ENCODE peak calls at places on chromosomes 4 and X, in seven cellular contexts. T, W, G, D, Y, E and U are unnamed samples.

GRCh38 chr4:131584587-131584986 is 1564.5 kb upstream of the PCDH10 start:
- DNase-seq in W (no peak), G (no peak), Y (no peak), T (no peak), D (no peak), E (no peak), U (no peak)

GRCh38 chrX:129665916-129666644 is 11.3 kb upstream of the APLN start:
- DNase-seq in D (no peak), G (no peak), Y (peak), T (peak), W (peak), E (no peak), U (no peak)

GRCh38 chr4:80237992-80238391 is 28.5 kb upstream of the FGF5 start:
- DNase-seq in W (no peak), E (no peak), Y (no peak), D (no peak), G (no peak), T (peak), U (no peak)

GRCh38 chr4:93261207-93261606 is 567.3 kb upstream of the ATOH1 start:
- DNase-seq in D (no peak), W (no peak), T (no peak), G (no peak), E (no peak), Y (no peak), U (no peak)

GRCh38 chr4:109052699-109053656 is 249.5 kb downstream of the COL25A1 start:
- DNase-seq in E (no peak), Y (no peak), T (no peak), D (peak), W (no peak), G (no peak), U (no peak)

GRCh38 chr4:151865327-151865726 is 104.5 kb upstream of the GATB start:
- DNase-seq in T (no peak), W (no peak), D (no peak), G (no peak), E (peak), Y (no peak), U (peak)

GRCh38 chrX:53242310-53242709 is 17.3 kb upstream of the KDM5C start:
- DNase-seq in G (no peak), E (no peak), D (no peak), Y (no peak), T (no peak), W (no peak), U (no peak)

GRCh38 chr4:47074836-47075235 is 43.5 kb downstream of the GABRB1 start:
- DNase-seq in W (no peak), D (no peak), E (no peak), G (no peak), T (no peak), Y (no peak), U (no peak)

GRCh38 chr4:150305995-150306394 is 227.8 kb downstream of the DCLK2 start:
- DNase-seq in Y (no peak), T (peak), E (no peak), G (no peak), D (no peak), W (no peak), U (no peak)

GRCh38 chr4:95087657-95088455 is 330.1 kb downstream of the BMPR1B start:
- DNase-seq in W (no peak), Y (no peak), G (no peak), T (peak), E (peak), D (peak), U (no peak)

GRCh38 chr4:87633239-87633638 is 16.8 kb upstream of the DMP1 start:
- DNase-seq in E (peak), Y (no peak), G (no peak), W (no peak), D (peak), T (peak), U (no peak)

DNA sequence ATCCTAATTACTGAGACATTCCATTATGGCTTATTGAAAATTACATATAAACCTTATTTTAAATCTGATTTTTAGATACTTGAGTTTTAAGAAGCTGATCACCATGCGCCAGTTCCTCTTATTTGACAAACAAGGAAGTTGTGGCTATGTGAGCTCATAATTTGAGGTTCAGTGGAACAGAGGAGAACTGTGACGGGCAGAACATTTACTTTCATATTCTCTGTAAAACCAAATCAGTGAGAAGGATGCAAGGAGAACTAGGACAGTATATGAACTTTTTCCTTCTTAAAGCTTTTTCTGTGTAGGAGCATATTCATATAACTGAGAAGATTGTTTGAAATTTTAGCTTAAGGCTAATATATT is 25.3 kb downstream of the STIM2 start:
- DNase-seq in E (no peak), T (no peak), Y (no peak), W (no peak), G (no peak), D (no peak), U (peak)
- H3K4me3 ChIP-seq in E (no peak), T (no peak), Y (no peak), W (no peak), G (no peak), D (no peak), U (peak)

GRCh38 chrX:124488412-124489161 is 142.2 kb downstream of the SH2D1A start:
- DNase-seq in Y (no peak), W (no peak), E (no peak), D (no peak), G (no peak), T (no peak), U (no peak)
- TF ChIP-seq MAX in Y (no peak), W (no peak), E (no peak), D (no peak), G (no peak), T (no peak), U (no peak)

GRCh38 chrX:40009890-40010289 is 87.9 kb downstream of the BCOR start:
- DNase-seq in Y (no peak), D (no peak), T (no peak), W (no peak), G (no peak), E (peak), U (no peak)
- H3K4me3 ChIP-seq in Y (no peak), D (no peak), T (no peak), W (no peak), G (no peak), E (no peak), U (no peak)

DNA sequence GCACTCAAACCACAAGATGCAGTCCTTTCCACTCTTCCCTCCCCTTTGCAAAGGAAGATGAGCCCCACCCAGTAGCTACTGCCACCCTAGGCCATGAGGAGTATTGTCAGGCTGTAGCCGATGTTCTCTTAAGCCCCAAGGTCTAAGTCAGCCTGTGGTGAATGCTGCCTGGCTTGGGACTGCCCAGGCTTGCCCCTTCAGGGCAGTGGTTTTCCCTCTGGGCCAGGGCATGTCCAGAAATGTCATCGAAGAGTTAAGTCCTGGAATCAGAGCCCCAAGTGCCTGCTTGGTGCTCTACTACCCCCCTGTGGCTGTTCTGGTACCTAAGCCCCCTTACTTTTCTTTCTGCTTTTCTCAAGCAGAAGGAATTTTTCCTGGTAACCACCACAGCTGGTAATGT is 11.8 kb upstream of the PGK1 start:
- DNase-seq in G (peak), Y (peak), D (peak), E (no peak), W (no peak), T (peak), U (no peak)
- TF ChIP-seq MAX in G (no peak), Y (no peak), D (no peak), E (no peak), W (no peak), T (no peak), U (no peak)

GRCh38 chrX:154417157-154417556 is 5.8 kb downstream of the TAFAZZIN start:
- DNase-seq in Y (no peak), E (peak), T (no peak), G (no peak), W (no peak), D (no peak), U (no peak)

GRCh38 chrX:154420402-154420756 is 8.1 kb upstream of the ATP6AP1 start:
- DNase-seq in T (no peak), W (no peak), D (no peak), E (no peak), G (no peak), Y (no peak), U (no peak)

GRCh38 chrX:154419688-154420401 is 8.5 kb downstream of the TAFAZZIN start:
- DNase-seq in Y (no peak), W (no peak), T (no peak), D (no peak), G (no peak), E (peak), U (no peak)

GRCh38 chrX:154419189-154419588 is 7.8 kb downstream of the TAFAZZIN start:
- DNase-seq in W (no peak), G (no peak), D (no peak), T (no peak), E (no peak), Y (no peak), U (no peak)
- H3K4me3 ChIP-seq in W (no peak), G (no peak), D (no peak), T (no peak), E (no peak), Y (no peak), U (no peak)